ENCODE peak calls at places on chromosome 4, in nine cellular contexts. P is HepG2; W is lower lobe of right lung; N is effector memory CD4-positive, alpha-beta T cell; F is right atrium auricular region; V is PC-3; U is hepatocyte; S is uterus; K is spleen. C is an unnamed sample.
A peak's percentile ranks its signal among the peaks of the same experiment; 100 is the strongest.

GRCh38 chr4:79823148-79823763 is 249.8 kb downstream of the ANTXR2 start:
- DNase-seq in W (no peak), N (no peak), P (no peak), F (no peak), S (peak; percentile 24), U (peak; percentile 3), V (peak; percentile 45), K (no peak), C (no peak)

GRCh38 chr4:112516401-112517066 is 554 bp upstream of the NEUROG2 start:
- DNase-seq in V (no peak), K (no peak), S (no peak), W (no peak), N (no peak), U (no peak), F (no peak), P (no peak), C (no peak)

GRCh38 chr4:13544556-13545393 is 467 bp upstream of the NKX3-2 start:
- DNase-seq in U (peak; percentile 77), S (peak; percentile 54), V (peak; percentile 68), W (peak; percentile 76), P (peak; percentile 66), F (no peak), K (peak; percentile 84), N (no peak), C (peak; percentile 94)

GRCh38 chr4:103075894-103076776 is at the start of gene SLC9B2:
- DNase-seq in F (peak; percentile 70), N (peak; percentile 22), S (peak; percentile 67), W (peak; percentile 73), U (peak; percentile 78), K (peak; percentile 91), V (peak; percentile 50), P (peak; percentile 53), C (peak; percentile 94)

GRCh38 chr4:48247142-48247877 is 22.3 kb downstream of the TEC start:
- DNase-seq in S (no peak), U (no peak), P (no peak), K (no peak), F (no peak), W (no peak), V (peak; percentile 56), N (no peak), C (no peak)

GRCh38 chr4:168848977-168849687 is 160.9 kb downstream of the CBR4 start:
- DNase-seq in F (no peak), W (no peak), N (no peak), V (no peak), S (no peak), U (no peak), K (no peak), P (no peak), C (no peak)

GRCh38 chr4:158906073-158906472 is 137.2 kb downstream of the FNIP2 start:
- DNase-seq in N (no peak), F (no peak), U (no peak), W (no peak), V (peak; percentile 39), P (no peak), K (no peak), S (no peak), C (no peak)

GRCh38 chr4:71188197-71188625 is 150.6 kb upstream of the SLC4A4 start:
- DNase-seq in W (no peak), F (no peak), P (no peak), V (no peak), N (no peak), U (no peak), S (no peak), K (no peak), C (no peak)

GRCh38 chr4:105520819-105521790 is 31.3 kb upstream of the ARHGEF38 start:
- DNase-seq in V (peak; percentile 61), W (no peak), N (no peak), F (no peak), S (no peak), U (peak; percentile 63), P (peak; percentile 35), K (no peak), C (no peak)

GRCh38 chr4:83108101-83108861 is 6.2 kb downstream of the PLAC8 start:
- DNase-seq in U (no peak), F (no peak), K (no peak), P (no peak), N (no peak), V (no peak), S (no peak), W (no peak), C (no peak)

GRCh38 chr4:98627883-98628282 is 30.5 kb downstream of the TSPAN5 start:
- DNase-seq in N (no peak), S (no peak), K (no peak), U (no peak), P (no peak), V (peak; percentile 63), W (no peak), F (no peak), C (no peak)

GRCh38 chr4:86223472-86223871 is 136.4 kb downstream of the MAPK10 start:
- DNase-seq in U (peak; percentile 14), N (no peak), K (no peak), W (no peak), S (no peak), V (peak; percentile 60), P (peak; percentile 38), F (no peak), C (no peak)

DNA sequence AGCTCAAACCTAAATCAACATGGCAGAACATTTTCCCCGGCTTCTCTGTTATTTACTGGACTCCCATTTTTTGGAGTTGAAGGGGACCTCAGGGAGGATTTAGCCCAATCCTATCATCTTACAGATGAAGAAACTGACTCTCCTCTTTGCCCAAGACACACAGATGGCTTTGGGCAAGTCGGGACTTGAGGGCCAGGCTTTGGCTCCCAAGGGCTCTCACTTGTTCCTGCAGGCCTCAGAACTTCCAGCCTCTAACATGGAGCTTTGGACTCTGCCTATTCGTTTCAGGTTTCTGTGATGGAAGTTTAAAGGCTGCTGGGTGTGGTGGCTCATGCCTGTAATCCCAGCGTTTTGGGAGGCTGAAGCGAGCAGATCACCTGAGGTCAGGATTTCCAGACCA is 59.5 kb downstream of the RHOH start:
- DNase-seq in U (no peak), K (no peak), S (no peak), W (no peak), P (no peak), N (no peak), V (no peak), F (no peak), C (no peak)
- H3K4me1 ChIP-seq in U (peaks cover 21% of the 10 kb centered on the region), K (peaks cover 11% of the 10 kb centered on the region), S (no peaks in the 10 kb centered on the region), W (no peaks in the 10 kb centered on the region), P (peaks cover 36% of the 10 kb centered on the region), N (peaks cover 39% of the 10 kb centered on the region), V (peaks cover 42% of the 10 kb centered on the region), F (no peaks in the 10 kb centered on the region), C (peaks cover 6% of the 10 kb centered on the region)

GRCh38 chr4:181846934-181847333 is 396.3 kb upstream of the TENM3 start:
- DNase-seq in V (no peak), N (no peak), S (no peak), U (no peak), W (no peak), K (no peak), P (no peak), F (no peak), C (no peak)

GRCh38 chr4:181849472-181849871 is 393.7 kb upstream of the TENM3 start:
- DNase-seq in S (no peak), P (no peak), W (no peak), K (no peak), F (no peak), N (no peak), V (no peak), U (no peak), C (no peak)

GRCh38 chr4:181848357-181848756 is 394.8 kb upstream of the TENM3 start:
- DNase-seq in U (no peak), F (no peak), P (no peak), V (no peak), K (no peak), S (no peak), W (no peak), N (no peak), C (no peak)

DNA sequence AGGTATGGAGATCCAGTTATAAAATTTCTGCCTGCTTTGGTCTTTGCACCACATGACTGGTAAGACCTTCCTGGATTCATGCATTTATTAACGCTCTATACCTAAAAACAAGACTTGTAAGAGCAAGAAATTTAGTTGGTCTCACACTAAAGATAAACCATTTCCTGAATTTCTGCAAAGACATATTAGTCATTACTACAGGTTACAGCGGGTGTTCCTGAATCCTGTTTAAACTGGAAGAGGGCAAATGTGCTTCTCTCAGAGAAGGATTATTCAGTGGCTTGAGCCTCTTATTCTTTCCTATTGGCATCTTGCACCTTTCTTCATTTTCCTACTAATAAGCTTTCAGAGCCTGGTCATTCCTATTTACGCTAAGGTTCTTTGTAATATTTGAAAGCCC is 397.6 kb upstream of the TENM3 start:
- DNase-seq in S (no peak), K (no peak), F (no peak), P (no peak), W (no peak), V (no peak), U (no peak), N (no peak), C (no peak)
- H3K27ac ChIP-seq in S (no peak overlapping the region), K (no peak overlapping the region), F (no peak overlapping the region), P (no peak overlapping the region), W (no peak overlapping the region), V (no peak overlapping the region), U (no peak overlapping the region), N (no peak overlapping the region), C (no peak overlapping the region)

GRCh38 chr4:75051431-75051830 is 118.5 kb downstream of the PARM1 start:
- DNase-seq in W (no peak), N (no peak), U (no peak), S (no peak), V (no peak), P (no peak), F (no peak), K (no peak), C (no peak)

GRCh38 chr4:75042601-75043208 is 109.8 kb downstream of the PARM1 start:
- DNase-seq in S (no peak), V (no peak), U (no peak), N (no peak), F (no peak), W (no peak), K (no peak), P (no peak), C (no peak)

GRCh38 chr4:75046226-75046625 is 113.3 kb downstream of the PARM1 start:
- DNase-seq in N (no peak), V (no peak), U (no peak), S (no peak), W (no peak), K (no peak), F (no peak), P (no peak), C (no peak)

GRCh38 chr4:75046641-75047040 is 113.7 kb downstream of the PARM1 start:
- DNase-seq in F (no peak), S (no peak), U (no peak), K (no peak), W (no peak), P (no peak), N (no peak), V (no peak), C (no peak)

GRCh38 chr4:75048208-75048879 is 115.4 kb downstream of the PARM1 start:
- DNase-seq in W (no peak), V (peak; percentile 5), K (no peak), F (no peak), U (no peak), N (no peak), P (no peak), S (no peak), C (no peak)
- H3K36me3 ChIP-seq in W (peaks cover 7% of the 10 kb centered on the region), V (no peaks in the 10 kb centered on the region), K (no peaks in the 10 kb centered on the region), F (no peaks in the 10 kb centered on the region), U (no peaks in the 10 kb centered on the region), N (no peaks in the 10 kb centered on the region), P (no peaks in the 10 kb centered on the region), S (no peaks in the 10 kb centered on the region), C (no peaks in the 10 kb centered on the region)

DNA sequence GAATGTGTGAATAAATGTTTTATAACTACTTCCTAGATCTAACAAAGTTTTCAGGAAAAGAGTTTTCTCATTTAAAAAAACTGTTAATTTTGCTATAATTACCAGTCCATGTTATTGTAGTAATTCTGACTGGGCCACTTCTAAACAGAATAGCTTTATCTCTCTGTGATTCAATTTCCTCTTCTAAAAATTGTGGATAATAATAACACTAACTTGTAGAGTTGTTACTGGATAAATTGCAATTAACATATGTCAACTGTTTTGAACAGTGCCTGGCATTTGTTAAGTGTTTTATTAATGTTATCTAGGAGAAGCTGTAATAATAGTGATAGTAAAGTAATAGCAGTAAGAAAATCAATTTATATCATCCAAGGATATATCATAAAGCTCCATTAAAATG is 162.3 kb downstream of the BTC start:
- DNase-seq in U (no peak), S (no peak), P (no peak), V (no peak), W (no peak), F (no peak), K (no peak), N (no peak), C (no peak)
- H3K4me1 ChIP-seq in U (peaks cover 9% of the 10 kb centered on the region), S (no peaks in the 10 kb centered on the region), P (peaks cover 25% of the 10 kb centered on the region), V (peaks cover 65% of the 10 kb centered on the region), W (peaks cover 5% of the 10 kb centered on the region), F (no peaks in the 10 kb centered on the region), K (no peaks in the 10 kb centered on the region), N (no peaks in the 10 kb centered on the region), C (no peaks in the 10 kb centered on the region)

C was measured in esophagus muscularis mucosa.